ENCODE peak calls at places on chromosome 12, in six cellular contexts. J is epithelial cell of esophagus, P is astrocyte of the cerebellum, T is thoracic aorta, K is AG10803, L is heart left ventricle. Q is an unnamed sample.

GRCh38 chr12:42468341-42468821 is 121.2 kb downstream of the PRICKLE1 start:
- DNase-seq in J (no peak), P (peak), T (no peak), K (no peak), L (no peak), Q (peak)

GRCh38 chr12:111314949-111315539 is 53.9 kb downstream of the PHETA1 start:
- DNase-seq in J (peak), P (no peak), T (no peak), K (no peak), L (no peak), Q (no peak)

GRCh38 chr12:3697311-3697870 is 55.5 kb downstream of the CRACR2A start:
- DNase-seq in J (no peak), P (no peak), T (no peak), K (peak), L (no peak), Q (no peak)

GRCh38 chr12:2364566-2365165 is 311.9 kb downstream of the CACNA1C start:
- DNase-seq in J (peak), P (no peak), T (no peak), K (no peak), L (no peak), Q (no peak)

GRCh38 chr12:93302331-93303229 is 75.1 kb upstream of the NUDT4 start:
- DNase-seq in J (no peak), P (peak), T (peak), K (peak), L (no peak), Q (peak)

GRCh38 chr12:127722651-127723050 is 544.3 kb upstream of the TMEM132C start:
- DNase-seq in J (no peak), P (no peak), T (no peak), K (no peak), L (no peak), Q (no peak)

GRCh38 chr12:88185988-88186387 is 43.9 kb downstream of the TMTC3 start:
- DNase-seq in J (peak), P (peak), T (no peak), K (peak), L (no peak), Q (peak)

GRCh38 chr12:131102493-131102931 is 148.8 kb downstream of the ADGRD1 start:
- DNase-seq in J (no peak), P (no peak), T (no peak), K (no peak), L (peak), Q (no peak)

GRCh38 chr12:3241621-3242020 is 164.4 kb downstream of the TSPAN9 start:
- DNase-seq in J (no peak), P (no peak), T (no peak), K (no peak), L (peak), Q (no peak)

DNA sequence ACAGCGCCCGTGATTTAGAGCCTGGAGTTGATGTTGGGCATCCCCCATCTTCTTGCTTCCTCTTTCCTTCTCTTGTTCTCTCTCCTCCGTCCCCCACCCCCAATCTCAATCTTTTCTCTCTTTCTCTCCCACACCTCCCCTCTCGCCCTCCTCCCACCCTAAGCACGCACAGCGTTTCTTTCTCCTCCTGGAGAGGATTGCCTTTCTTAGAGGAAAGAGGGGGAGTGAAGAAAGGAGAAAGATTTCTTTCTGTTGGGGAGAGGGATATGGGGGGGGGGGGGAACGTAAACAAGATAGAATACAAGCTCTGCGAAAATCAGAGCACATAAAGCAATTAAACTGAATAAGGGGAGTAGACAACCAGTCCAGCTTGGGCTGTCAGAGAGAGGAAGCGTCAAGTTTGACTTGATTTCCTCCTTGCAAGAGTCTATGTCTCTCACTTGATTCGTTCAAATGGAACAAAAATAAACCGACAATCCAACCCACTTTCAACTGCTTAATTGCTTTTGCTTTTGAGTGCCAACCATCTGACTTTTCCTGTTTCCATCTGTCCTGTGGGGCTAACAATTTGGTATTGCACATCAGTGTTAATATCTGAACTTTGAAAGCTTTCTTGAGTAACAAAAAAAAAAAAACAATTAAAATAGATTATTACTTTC is 852 bp downstream of the SYT1 start:
- DNase-seq in J (no peak), P (no peak), T (no peak), K (no peak), L (no peak), Q (peak)
- H3K4me3 ChIP-seq in J (peak), P (peak), T (peak), K (peak), L (no peak), Q (peak)

DNA sequence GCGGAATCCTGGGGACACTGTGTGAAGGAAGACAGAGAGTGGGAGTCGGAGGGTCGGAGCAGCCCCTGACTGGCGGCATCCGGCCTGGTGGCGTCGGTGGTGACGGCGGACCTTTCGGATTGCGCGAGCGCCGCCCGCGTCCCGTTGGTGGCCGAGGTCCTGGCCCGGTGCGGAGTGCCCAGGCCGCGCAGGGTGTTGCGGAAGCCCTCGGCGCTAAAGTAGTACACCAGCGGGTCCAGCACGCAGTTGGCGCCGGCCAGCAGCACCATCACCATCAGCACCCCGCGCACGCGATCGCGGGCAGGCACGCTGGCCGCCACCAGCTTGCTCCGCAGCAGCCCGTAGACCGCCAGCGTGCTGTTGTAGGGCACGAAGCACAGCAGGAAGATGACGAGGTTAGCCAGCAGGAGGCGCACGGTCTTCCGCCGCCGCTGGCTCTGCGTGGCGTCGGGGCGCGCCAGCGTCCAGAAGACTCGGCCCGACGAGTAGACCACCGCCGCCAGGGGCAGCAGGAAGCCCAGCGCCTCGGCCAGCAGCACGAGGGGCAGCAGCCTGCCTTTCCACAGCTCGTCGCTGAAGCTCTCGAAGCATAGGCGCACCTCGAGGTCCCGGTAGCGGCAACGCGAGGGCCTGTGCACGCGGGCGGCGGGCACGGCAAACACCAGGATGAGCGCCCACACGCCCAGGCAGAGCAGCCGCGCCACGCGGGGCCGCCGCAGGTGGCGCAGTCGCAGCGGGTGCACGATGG is 13.1 kb upstream of the CHD4 start:
- DNase-seq in J (peak), P (no peak), T (no peak), K (peak), L (peak), Q (peak)
- TF ChIP-seq CTCF in J (peak), P (peak), T (peak), K (peak), L (peak), Q (peak)

DNA sequence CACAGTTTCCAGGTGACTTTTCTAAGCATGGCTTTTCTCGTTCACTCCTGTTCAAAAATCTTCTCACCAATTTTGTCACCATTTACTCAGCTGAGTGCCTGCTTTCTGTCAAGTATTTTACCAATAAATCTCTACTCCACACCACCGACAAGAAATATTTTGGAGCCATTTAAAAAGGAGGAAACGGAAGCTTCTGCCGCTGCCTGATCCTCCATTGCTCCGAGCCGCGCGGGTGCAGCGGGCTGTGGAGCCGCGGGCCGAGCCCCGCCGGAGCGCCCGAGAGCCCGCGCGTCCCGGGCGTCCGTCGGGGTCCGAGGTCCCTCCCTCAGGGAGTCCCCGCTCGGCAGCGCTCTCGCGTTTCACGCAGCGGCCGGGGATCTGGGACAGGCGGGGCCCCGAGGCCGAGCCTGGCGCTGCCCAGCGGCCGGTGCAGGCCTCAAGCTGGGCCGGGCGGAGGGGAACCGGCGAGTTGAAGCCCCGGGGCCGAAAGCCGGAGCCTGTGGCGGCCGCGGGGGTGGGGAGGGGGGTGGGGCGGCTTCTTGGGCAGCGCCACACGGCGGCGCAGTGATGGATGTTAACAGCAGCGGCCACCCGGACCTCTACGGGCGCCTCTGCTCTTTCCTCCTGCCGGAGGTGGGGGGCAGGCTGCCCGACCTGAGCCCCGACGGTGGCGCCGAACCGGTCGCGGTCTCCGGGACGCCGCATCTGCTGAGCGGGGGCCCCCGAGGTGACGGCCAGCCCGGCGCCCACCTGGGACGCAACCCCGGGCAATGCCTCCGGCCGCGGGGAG is 1.1 kb upstream of the HEBP1 start:
- DNase-seq in J (peak), P (no peak), T (no peak), K (peak), L (peak), Q (peak)
- H3K4me3 ChIP-seq in J (peak), P (peak), T (peak), K (peak), L (peak), Q (peak)

DNA sequence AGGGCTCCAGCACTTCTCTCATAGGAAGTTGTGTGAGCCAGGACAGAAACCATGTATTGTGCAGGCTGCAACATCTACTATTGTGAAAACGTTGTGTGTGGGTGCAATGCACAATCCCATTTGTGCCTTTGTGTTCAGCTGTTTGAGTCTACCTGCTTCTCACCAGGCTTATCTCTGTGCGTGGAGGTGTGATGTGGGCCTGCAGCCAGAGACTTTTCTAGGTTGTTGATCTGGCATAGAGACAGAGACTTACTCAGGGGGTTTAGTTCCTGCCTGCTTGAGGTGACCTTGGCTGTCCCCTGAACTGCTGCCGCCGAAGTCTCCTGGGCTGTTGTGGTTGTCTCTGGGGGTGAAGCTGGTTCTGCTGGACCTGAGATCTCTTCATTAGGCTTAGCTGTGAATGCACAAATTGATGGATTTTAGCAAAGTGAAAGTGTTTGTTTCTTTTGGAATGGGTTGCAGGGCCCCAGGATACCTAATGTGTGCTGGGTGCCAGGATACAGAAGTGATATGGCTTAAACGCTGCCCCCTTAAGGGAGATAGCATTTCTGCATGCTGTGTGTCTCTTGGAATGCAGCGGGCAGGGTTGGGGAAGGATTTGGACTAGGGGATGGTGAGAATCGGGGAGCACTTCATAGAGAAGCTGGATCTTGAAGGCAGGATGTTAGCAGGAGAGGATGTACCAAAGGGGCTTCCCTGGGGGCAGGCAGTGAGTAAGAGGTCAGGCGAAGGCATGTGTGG is 2.5 kb downstream of the LACRT start:
- DNase-seq in J (no peak), P (no peak), T (no peak), K (no peak), L (no peak), Q (no peak)
- TF ChIP-seq CTCF in J (no peak), P (no peak), T (no peak), K (no peak), L (no peak), Q (no peak)

GRCh38 chr12:124940143-124940392 is 25.6 kb upstream of the UBC start:
- DNase-seq in J (no peak), P (no peak), T (no peak), K (no peak), L (no peak), Q (no peak)
- H3K4me3 ChIP-seq in J (peak), P (peak), T (peak), K (peak), L (peak), Q (peak)

GRCh38 chr12:6716874-6717437 is 6.9 kb upstream of the COPS7A start:
- DNase-seq in J (no peak), P (no peak), T (no peak), K (no peak), L (no peak), Q (no peak)
- TF ChIP-seq CTCF in J (no peak), P (no peak), T (no peak), K (no peak), L (no peak), Q (no peak)

GRCh38 chr12:39393890-39394289 is 49.0 kb downstream of the KIF21A start:
- DNase-seq in J (no peak), P (no peak), T (no peak), K (no peak), L (no peak), Q (no peak)
- H3K4me3 ChIP-seq in J (no peak), P (no peak), T (no peak), K (no peak), L (no peak), Q (no peak)

DNA sequence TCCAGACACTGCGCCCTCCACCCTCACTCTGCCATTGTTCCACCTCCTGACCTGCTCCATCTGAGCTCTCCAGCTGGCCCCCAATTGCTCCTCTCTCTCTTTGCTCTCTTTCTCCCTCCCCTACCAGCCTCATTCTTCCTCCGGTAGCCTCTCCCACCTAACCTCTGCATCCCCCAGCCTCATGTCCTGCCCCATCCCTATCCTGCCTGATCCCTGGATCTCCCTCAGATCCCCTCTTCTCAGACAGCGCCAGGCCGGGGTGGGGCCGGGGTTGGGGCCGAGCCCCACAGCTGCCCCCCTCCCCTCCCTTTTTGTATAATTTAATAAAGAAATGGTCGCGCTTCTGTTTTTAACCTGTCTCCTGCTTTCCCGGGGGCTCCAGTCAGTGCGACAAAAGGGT is 1.7 kb upstream of the LAG3 start:
- DNase-seq in J (no peak), P (no peak), T (no peak), K (no peak), L (no peak), Q (no peak)
- TF ChIP-seq CTCF in J (no peak), P (no peak), T (no peak), K (no peak), L (no peak), Q (no peak)

GRCh38 chr12:18827913-18828312 is 90.0 kb downstream of the CAPZA3 start:
- DNase-seq in J (peak), P (no peak), T (no peak), K (no peak), L (no peak), Q (no peak)

GRCh38 chr12:18824287-18824686 is 86.4 kb downstream of the CAPZA3 start:
- DNase-seq in J (no peak), P (no peak), T (no peak), K (no peak), L (no peak), Q (no peak)

GRCh38 chr12:18828987-18829386 is 91.1 kb downstream of the CAPZA3 start:
- DNase-seq in J (no peak), P (no peak), T (no peak), K (no peak), L (no peak), Q (no peak)

GRCh38 chr12:18825138-18825537 is 87.2 kb downstream of the CAPZA3 start:
- DNase-seq in J (no peak), P (no peak), T (no peak), K (no peak), L (no peak), Q (no peak)

DNA sequence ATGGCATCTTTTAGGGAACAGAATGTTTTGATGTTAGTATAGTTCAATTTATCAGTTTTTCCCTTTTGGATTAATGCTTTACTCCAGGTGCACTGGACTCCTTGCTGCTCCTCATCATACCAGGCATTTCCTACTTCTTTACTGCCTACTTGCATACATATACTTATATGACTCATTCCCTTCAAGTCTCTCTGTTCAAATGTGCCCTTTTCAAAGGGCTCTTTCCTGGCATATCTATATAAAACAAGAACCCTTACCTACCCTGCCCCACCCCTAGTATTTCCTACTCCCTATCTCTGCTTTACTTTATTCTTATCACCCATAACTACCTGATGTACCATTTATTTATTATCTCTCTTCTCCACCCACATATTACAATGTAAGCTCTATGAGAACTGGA is 90.6 kb downstream of the CAPZA3 start:
- DNase-seq in J (peak), P (no peak), T (no peak), K (no peak), L (no peak), Q (no peak)
- H3K4me3 ChIP-seq in J (no peak), P (no peak), T (no peak), K (no peak), L (no peak), Q (no peak)

GRCh38 chr12:116590561-116590960 is 31.4 kb downstream of the MAP1LC3B2 start:
- DNase-seq in J (peak), P (no peak), T (no peak), K (no peak), L (no peak), Q (no peak)
- TF ChIP-seq CTCF in J (peak), P (no peak), T (no peak), K (no peak), L (no peak), Q (no peak)

Q was measured in fibroblast of the aortic adventitia.